ENCODE peak calls at places on chromosomes 12 and 14, in seven cellular contexts. One of them, this sample, is unnamed. For H3K9me3, the result is how much of the 10 kb centered on the place peaks cover.

GRCh38 chr12:54977857-54978256 is 6.7 kb downstream of the TESPA1 start:
- DNase-seq in heart left ventricle: no peak
- DNase-seq in left lung: no peak
- DNase-seq in fibroblast of lung: no peak
- DNase-seq in A549: no peak
- DNase-seq in effector memory CD4-positive, alpha-beta T cell: no peak
- DNase-seq in H1: no peak
- DNase-seq in this sample: no peak

GRCh38 chr14:72883109-72883508 is 10.8 kb downstream of the DPF3 start:
- DNase-seq in H1: no peak
- DNase-seq in effector memory CD4-positive, alpha-beta T cell: no peak
- DNase-seq in left lung: no peak
- DNase-seq in A549: no peak
- DNase-seq in fibroblast of lung: no peak
- DNase-seq in heart left ventricle: no peak
- DNase-seq in this sample: no peak

GRCh38 chr14:101476931-101477553 is 84.3 kb upstream of the DIO3 start:
- DNase-seq in H1: peak
- DNase-seq in A549: peak
- DNase-seq in left lung: no peak
- DNase-seq in effector memory CD4-positive, alpha-beta T cell: no peak
- DNase-seq in heart left ventricle: no peak
- DNase-seq in fibroblast of lung: no peak
- DNase-seq in this sample: peak

GRCh38 chr12:122368361-122369073 is 54.0 kb downstream of the CLIP1 start:
- DNase-seq in left lung: no peak
- DNase-seq in effector memory CD4-positive, alpha-beta T cell: no peak
- DNase-seq in H1: no peak
- DNase-seq in fibroblast of lung: peak
- DNase-seq in A549: no peak
- DNase-seq in heart left ventricle: no peak
- DNase-seq in this sample: no peak

GRCh38 chr14:89891055-89891454 is 63.5 kb downstream of the EFCAB11 start:
- DNase-seq in heart left ventricle: no peak
- DNase-seq in A549: no peak
- DNase-seq in left lung: no peak
- DNase-seq in fibroblast of lung: no peak
- DNase-seq in effector memory CD4-positive, alpha-beta T cell: no peak
- DNase-seq in H1: no peak
- DNase-seq in this sample: no peak

GRCh38 chr12:17810399-17810798 is 279.6 kb downstream of the RERGL start:
- DNase-seq in left lung: no peak
- DNase-seq in heart left ventricle: no peak
- DNase-seq in A549: no peak
- DNase-seq in effector memory CD4-positive, alpha-beta T cell: no peak
- DNase-seq in fibroblast of lung: no peak
- DNase-seq in H1: no peak
- DNase-seq in this sample: no peak

GRCh38 chr12:52147367-52147972 is 44.3 kb downstream of the KRT80 start:
- DNase-seq in A549: peak
- DNase-seq in effector memory CD4-positive, alpha-beta T cell: no peak
- DNase-seq in fibroblast of lung: peak
- DNase-seq in left lung: peak
- DNase-seq in heart left ventricle: peak
- DNase-seq in H1: no peak
- DNase-seq in this sample: peak

GRCh38 chr12:91884216-91884615 is 261.4 kb downstream of the BTG1 start:
- DNase-seq in heart left ventricle: no peak
- DNase-seq in fibroblast of lung: no peak
- DNase-seq in H1: no peak
- DNase-seq in A549: no peak
- DNase-seq in left lung: no peak
- DNase-seq in effector memory CD4-positive, alpha-beta T cell: no peak
- DNase-seq in this sample: no peak

GRCh38 chr14:90023176-90023896 is 38.5 kb upstream of the KCNK13 start:
- DNase-seq in effector memory CD4-positive, alpha-beta T cell: no peak
- DNase-seq in heart left ventricle: no peak
- DNase-seq in A549: no peak
- DNase-seq in fibroblast of lung: no peak
- DNase-seq in H1: no peak
- DNase-seq in left lung: no peak
- DNase-seq in this sample: no peak

GRCh38 chr14:104753528-104754212 is 723 bp downstream of the SIVA1 start:
- DNase-seq in heart left ventricle: no peak
- DNase-seq in effector memory CD4-positive, alpha-beta T cell: no peak
- DNase-seq in left lung: peak
- DNase-seq in A549: no peak
- DNase-seq in fibroblast of lung: no peak
- DNase-seq in H1: no peak
- DNase-seq in this sample: no peak

GRCh38 chr14:22540811-22541360 is 48.1 kb downstream of the DAD1 start:
- DNase-seq in heart left ventricle: no peak
- DNase-seq in A549: no peak
- DNase-seq in fibroblast of lung: no peak
- DNase-seq in left lung: no peak
- DNase-seq in effector memory CD4-positive, alpha-beta T cell: no peak
- DNase-seq in H1: no peak
- DNase-seq in this sample: no peak

GRCh38 chr14:67186789-67187188 is 2.5 kb upstream of the GARIN2 start:
- DNase-seq in H1: no peak
- DNase-seq in fibroblast of lung: peak
- DNase-seq in heart left ventricle: no peak
- DNase-seq in left lung: no peak
- DNase-seq in effector memory CD4-positive, alpha-beta T cell: no peak
- DNase-seq in A549: no peak
- DNase-seq in this sample: no peak

GRCh38 chr14:74516451-74517155 is 23.0 kb downstream of the ISCA2 start:
- DNase-seq in left lung: no peak
- DNase-seq in H1: no peak
- DNase-seq in A549: no peak
- DNase-seq in fibroblast of lung: no peak
- DNase-seq in heart left ventricle: no peak
- DNase-seq in effector memory CD4-positive, alpha-beta T cell: no peak
- DNase-seq in this sample: no peak

GRCh38 chr12:5000204-5000603 is 43.5 kb upstream of the KCNA5 start:
- DNase-seq in heart left ventricle: no peak
- DNase-seq in fibroblast of lung: no peak
- DNase-seq in H1: no peak
- DNase-seq in left lung: no peak
- DNase-seq in A549: no peak
- DNase-seq in effector memory CD4-positive, alpha-beta T cell: no peak
- DNase-seq in this sample: no peak

GRCh38 chr12:39292125-39292630 is 150.7 kb downstream of the KIF21A start:
- DNase-seq in fibroblast of lung: no peak
- DNase-seq in H1: no peak
- DNase-seq in left lung: no peak
- DNase-seq in A549: no peak
- DNase-seq in heart left ventricle: no peak
- DNase-seq in effector memory CD4-positive, alpha-beta T cell: no peak
- DNase-seq in this sample: no peak

GRCh38 chr12:90854136-90854689 is 100.8 kb downstream of the CCER1 start:
- DNase-seq in effector memory CD4-positive, alpha-beta T cell: no peak
- DNase-seq in fibroblast of lung: peak
- DNase-seq in heart left ventricle: no peak
- DNase-seq in left lung: no peak
- DNase-seq in H1: no peak
- DNase-seq in A549: peak
- DNase-seq in this sample: no peak

GRCh38 chr12:102429755-102430154 is 50.6 kb downstream of the IGF1 start:
- DNase-seq in A549: no peak
- DNase-seq in left lung: no peak
- DNase-seq in fibroblast of lung: no peak
- DNase-seq in H1: no peak
- DNase-seq in heart left ventricle: no peak
- DNase-seq in effector memory CD4-positive, alpha-beta T cell: no peak
- DNase-seq in this sample: no peak

GRCh38 chr12:104740668-104741067 is 217.4 kb downstream of the SLC41A2 start:
- DNase-seq in heart left ventricle: no peak
- DNase-seq in H1: no peak
- DNase-seq in fibroblast of lung: no peak
- DNase-seq in A549: no peak
- DNase-seq in effector memory CD4-positive, alpha-beta T cell: no peak
- DNase-seq in left lung: no peak
- DNase-seq in this sample: no peak

GRCh38 chr14:54722791-54723432 is 156.0 kb downstream of the SAMD4A start:
- DNase-seq in H1: no peak
- DNase-seq in fibroblast of lung: no peak
- DNase-seq in effector memory CD4-positive, alpha-beta T cell: no peak
- DNase-seq in A549: peak
- DNase-seq in left lung: no peak
- DNase-seq in heart left ventricle: no peak
- DNase-seq in this sample: no peak

GRCh38 chr12:126030573-126030972 is 965.3 kb downstream of the AACS start:
- DNase-seq in A549: no peak
- DNase-seq in heart left ventricle: no peak
- DNase-seq in left lung: no peak
- DNase-seq in effector memory CD4-positive, alpha-beta T cell: no peak
- DNase-seq in fibroblast of lung: no peak
- DNase-seq in H1: no peak
- DNase-seq in this sample: no peak
- H3K27ac ChIP-seq in A549: no peak
- H3K27ac ChIP-seq in heart left ventricle: no peak
- H3K27ac ChIP-seq in left lung: no peak
- H3K27ac ChIP-seq in effector memory CD4-positive, alpha-beta T cell: no peak
- H3K27ac ChIP-seq in fibroblast of lung: no peak
- H3K27ac ChIP-seq in H1: no peak
- H3K27ac ChIP-seq in this sample: no peak

DNA sequence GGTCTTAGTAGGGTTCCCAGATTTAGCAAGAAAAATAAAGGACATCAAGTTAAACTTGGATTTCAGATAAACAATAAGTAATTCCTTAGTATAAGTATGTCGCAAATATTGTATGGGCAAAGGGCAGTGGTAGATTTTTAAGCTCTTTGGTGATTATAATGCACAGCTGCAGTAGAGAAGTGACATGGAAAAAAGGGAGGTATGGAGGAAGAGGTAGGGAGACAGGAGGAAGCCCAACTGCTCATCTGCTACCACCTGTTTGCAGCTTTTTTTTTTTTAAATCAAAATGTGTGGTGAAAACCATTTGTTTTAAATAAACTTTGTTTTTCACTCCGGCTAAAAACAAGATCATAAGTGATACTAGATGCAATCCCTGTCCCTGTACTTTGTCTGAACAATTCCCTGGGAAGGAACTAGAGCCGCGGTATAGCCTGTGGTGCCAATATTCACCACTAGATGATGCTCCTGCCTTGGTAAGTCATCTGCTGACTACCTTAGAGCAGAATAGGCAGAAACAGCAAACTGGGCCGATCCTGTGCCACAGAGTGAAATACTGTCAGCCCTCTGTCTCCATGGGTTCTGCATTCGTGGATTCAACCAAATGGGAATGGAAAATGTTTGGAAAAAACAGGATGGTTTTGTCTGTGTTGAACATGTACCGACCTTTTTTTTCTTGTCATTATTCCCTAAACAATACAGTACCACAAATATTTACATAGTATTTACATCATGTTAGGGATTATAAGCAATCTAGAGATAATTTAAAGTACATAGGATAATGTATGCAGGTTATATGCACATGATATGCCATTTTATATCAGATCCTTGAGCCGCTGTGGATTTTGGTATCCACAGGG is 62.4 kb upstream of the PLBD1 start:
- DNase-seq in H1: peak
- DNase-seq in A549: peak
- DNase-seq in fibroblast of lung: peak
- DNase-seq in left lung: no peak
- DNase-seq in heart left ventricle: peak
- DNase-seq in effector memory CD4-positive, alpha-beta T cell: peak
- DNase-seq in this sample: peak
- H3K4me3 ChIP-seq in H1: no peak
- H3K4me3 ChIP-seq in A549: no peak
- H3K4me3 ChIP-seq in fibroblast of lung: no peak
- H3K4me3 ChIP-seq in left lung: no peak
- H3K4me3 ChIP-seq in heart left ventricle: no peak
- H3K4me3 ChIP-seq in effector memory CD4-positive, alpha-beta T cell: no peak
- H3K4me3 ChIP-seq in this sample: no peak

GRCh38 chr12:34334953-34335743 is 312.9 kb downstream of the ALG10 start:
- DNase-seq in heart left ventricle: no peak
- DNase-seq in A549: no peak
- DNase-seq in H1: no peak
- DNase-seq in left lung: no peak
- DNase-seq in effector memory CD4-positive, alpha-beta T cell: no peak
- DNase-seq in fibroblast of lung: no peak
- DNase-seq in this sample: no peak

GRCh38 chr12:34334538-34334937 is 312.2 kb downstream of the ALG10 start:
- DNase-seq in A549: no peak
- DNase-seq in H1: no peak
- DNase-seq in heart left ventricle: no peak
- DNase-seq in fibroblast of lung: no peak
- DNase-seq in effector memory CD4-positive, alpha-beta T cell: no peak
- DNase-seq in left lung: no peak
- DNase-seq in this sample: no peak

GRCh38 chr12:34333337-34333736 is 311.0 kb downstream of the ALG10 start:
- DNase-seq in fibroblast of lung: no peak
- DNase-seq in heart left ventricle: no peak
- DNase-seq in effector memory CD4-positive, alpha-beta T cell: no peak
- DNase-seq in H1: no peak
- DNase-seq in A549: no peak
- DNase-seq in left lung: no peak
- DNase-seq in this sample: no peak

GRCh38 chr12:34336619-34337465 is 314.5 kb downstream of the ALG10 start:
- DNase-seq in heart left ventricle: no peak
- DNase-seq in H1: no peak
- DNase-seq in left lung: no peak
- DNase-seq in fibroblast of lung: no peak
- DNase-seq in effector memory CD4-positive, alpha-beta T cell: no peak
- DNase-seq in A549: no peak
- DNase-seq in this sample: no peak

GRCh38 chr12:34335819-34336262 is 313.5 kb downstream of the ALG10 start:
- DNase-seq in fibroblast of lung: no peak
- DNase-seq in left lung: no peak
- DNase-seq in effector memory CD4-positive, alpha-beta T cell: no peak
- DNase-seq in A549: no peak
- DNase-seq in H1: no peak
- DNase-seq in heart left ventricle: no peak
- DNase-seq in this sample: no peak
- H3K9me3 ChIP-seq in fibroblast of lung: under half
- H3K9me3 ChIP-seq in left lung: half or more
- H3K9me3 ChIP-seq in effector memory CD4-positive, alpha-beta T cell: under half
- H3K9me3 ChIP-seq in A549: under half
- H3K9me3 ChIP-seq in H1: half or more
- H3K9me3 ChIP-seq in heart left ventricle: under half
- H3K9me3 ChIP-seq in this sample: under half

DNA sequence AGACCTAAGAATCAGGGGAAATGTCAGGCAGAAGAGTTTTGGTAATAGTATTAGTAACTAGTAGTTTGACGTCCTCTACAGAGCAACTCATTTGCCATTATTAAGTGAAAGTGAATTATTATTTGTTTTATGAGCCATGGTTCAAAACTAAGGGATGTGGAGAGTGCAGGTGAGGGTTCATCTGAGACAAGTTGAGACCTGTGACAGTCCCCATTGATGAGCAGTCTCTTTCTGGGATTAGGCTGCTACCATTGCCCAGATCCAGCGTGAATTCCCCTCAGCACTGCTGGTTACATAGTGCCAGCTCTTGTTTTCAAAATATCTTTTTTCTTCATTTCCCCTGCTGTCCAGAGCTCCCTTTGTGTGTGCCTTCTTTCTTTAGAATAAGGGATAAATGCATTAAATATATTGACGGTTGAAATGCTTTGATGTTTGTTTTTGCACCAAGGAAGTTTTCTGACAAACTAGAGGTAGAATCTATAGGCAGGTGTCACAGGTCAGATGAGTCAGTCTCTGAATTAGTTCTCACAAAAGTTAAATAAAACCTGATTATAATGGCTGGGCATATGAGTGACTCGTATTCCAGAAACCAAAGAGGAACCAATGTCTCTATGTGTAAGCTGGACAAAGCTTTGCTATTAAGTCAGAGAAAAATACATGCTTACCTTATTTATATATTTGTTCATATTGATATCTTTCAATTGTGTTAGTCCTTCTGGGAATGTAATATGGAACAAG is 381.4 kb downstream of the TMEM117 start:
- DNase-seq in H1: no peak
- DNase-seq in heart left ventricle: no peak
- DNase-seq in left lung: no peak
- DNase-seq in A549: no peak
- DNase-seq in effector memory CD4-positive, alpha-beta T cell: no peak
- DNase-seq in fibroblast of lung: no peak
- DNase-seq in this sample: no peak
- H3K27ac ChIP-seq in H1: no peak
- H3K27ac ChIP-seq in heart left ventricle: no peak
- H3K27ac ChIP-seq in left lung: no peak
- H3K27ac ChIP-seq in A549: no peak
- H3K27ac ChIP-seq in effector memory CD4-positive, alpha-beta T cell: no peak
- H3K27ac ChIP-seq in fibroblast of lung: no peak
- H3K27ac ChIP-seq in this sample: no peak

This sample was measured in right lobe of liver.